ENCODE peak calls at places on chromosomes 11 and 22, in four cellular contexts. W, J, C and G are unnamed samples.

GRCh38 chr11:40274017-40274416 is 1185.4 kb downstream of the LRRC4C start:
- DNase-seq in C (no peak), W (no peak), J (no peak), G (no peak)

GRCh38 chr11:121656333-121657090 is 203.7 kb upstream of the SORL1-AS1 start:
- DNase-seq in J (no peak), W (no peak), C (peak; percentile 88), G (no peak)

GRCh38 chr22:41382098-41382578 is 396 bp downstream of the TEF start:
- DNase-seq in C (no peak), J (peak; percentile 51), W (peak; percentile 53), G (no peak)

GRCh38 chr11:64035581-64035980 is at the start of gene FLRT1:
- DNase-seq in W (no peak), C (no peak), J (no peak), G (no peak)

GRCh38 chr11:76744186-76745058 is 38.7 kb upstream of the TSKU start:
- DNase-seq in J (peak; percentile 28), W (no peak), C (no peak), G (no peak)

GRCh38 chr22:36673821-36674220 is 29.7 kb downstream of the CACNG2 start:
- DNase-seq in C (no peak), J (no peak), W (no peak), G (no peak)

GRCh38 chr11:17607083-17607429 is 60.0 kb downstream of the OTOG start:
- DNase-seq in C (no peak), J (no peak), W (no peak), G (no peak)

GRCh38 chr22:42836026-42836425 is 21.0 kb downstream of the ARFGAP3 start:
- DNase-seq in C (no peak), W (no peak), J (no peak), G (no peak)

GRCh38 chr22:32987081-32987631 is 71.0 kb downstream of the SYN3 start:
- DNase-seq in J (no peak), C (no peak), W (no peak), G (no peak)

GRCh38 chr11:48064306-48064705 is 83.9 kb downstream of the PTPRJ start:
- DNase-seq in C (no peak), J (no peak), W (no peak), G (no peak)

GRCh38 chr11:68128682-68129327 is 7.6 kb upstream of the CHKA start:
- DNase-seq in C (peak; percentile 76), J (peak; percentile 76), W (no peak), G (no peak)

GRCh38 chr22:17118342-17118741 is 2.8 kb downstream of the TMEM121B start:
- DNase-seq in J (no peak), C (no peak), W (no peak), G (no peak)

GRCh38 chr11:31254411-31254810 is 115.1 kb downstream of the DCDC1 start:
- DNase-seq in J (no peak), W (no peak), C (no peak), G (no peak)

GRCh38 chr11:116773203-116774112 is 671 bp upstream of the BUD13 start:
- DNase-seq in J (no peak), W (no peak), C (no peak), G (no peak)

GRCh38 chr11:116775975-116776374 is 3.2 kb upstream of the BUD13 start:
- DNase-seq in J (no peak), C (no peak), W (no peak), G (no peak)

GRCh38 chr11:116774661-116775060 is 1.9 kb upstream of the BUD13 start:
- DNase-seq in J (no peak), W (no peak), C (no peak), G (no peak)

GRCh38 chr11:116771935-116772334 is 852 bp downstream of the BUD13 start:
- DNase-seq in W (no peak), J (no peak), C (no peak), G (no peak)

DNA sequence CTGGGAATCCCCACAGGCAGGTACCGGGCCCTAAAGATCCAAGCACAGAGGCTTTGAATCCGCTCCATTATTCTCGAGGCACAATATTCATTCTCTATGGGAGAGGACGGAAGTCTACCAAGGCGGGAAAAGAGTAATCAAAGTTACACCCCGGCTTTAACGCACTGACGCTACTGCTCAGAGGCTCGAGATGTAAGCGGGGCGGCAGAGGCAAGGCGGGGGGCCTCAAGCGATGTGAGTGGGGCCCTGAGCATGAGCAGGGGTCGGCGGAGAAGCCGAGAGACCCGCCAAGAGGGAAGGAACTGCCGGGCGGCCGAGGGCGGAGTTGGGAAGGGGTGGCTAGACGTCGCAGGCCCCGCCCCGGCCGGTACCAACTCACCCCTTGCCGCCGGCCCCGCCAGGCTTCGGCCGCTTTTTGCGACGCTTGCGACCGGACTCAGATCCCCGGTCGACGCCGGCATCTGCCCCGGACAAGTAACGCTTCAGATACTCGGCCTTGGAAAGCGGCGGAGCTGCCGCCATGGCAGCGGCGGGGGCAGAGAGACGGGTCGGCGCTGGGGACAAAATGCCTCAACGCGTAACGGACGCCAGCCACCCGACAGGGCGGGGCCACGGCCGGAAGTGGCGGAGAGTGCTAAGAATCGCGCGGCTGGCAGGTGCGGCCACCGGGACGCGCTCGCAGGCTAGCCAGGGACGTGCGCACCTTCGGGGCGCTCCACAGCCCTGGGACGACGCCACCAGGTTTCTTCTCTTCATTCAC is at the start of gene BUD13:
- DNase-seq in W (peak; percentile 77), C (peak; percentile 78), J (peak; percentile 93), G (peak; percentile 60)
- TF ChIP-seq POLR2AphosphoS2 in W (no peak), C (no peak), J (no peak), G (no peak)

GRCh38 chr11:81705283-81705682 is 1028.4 kb downstream of the FAM181B start:
- DNase-seq in W (no peak), J (no peak), C (no peak), G (no peak)

DNA sequence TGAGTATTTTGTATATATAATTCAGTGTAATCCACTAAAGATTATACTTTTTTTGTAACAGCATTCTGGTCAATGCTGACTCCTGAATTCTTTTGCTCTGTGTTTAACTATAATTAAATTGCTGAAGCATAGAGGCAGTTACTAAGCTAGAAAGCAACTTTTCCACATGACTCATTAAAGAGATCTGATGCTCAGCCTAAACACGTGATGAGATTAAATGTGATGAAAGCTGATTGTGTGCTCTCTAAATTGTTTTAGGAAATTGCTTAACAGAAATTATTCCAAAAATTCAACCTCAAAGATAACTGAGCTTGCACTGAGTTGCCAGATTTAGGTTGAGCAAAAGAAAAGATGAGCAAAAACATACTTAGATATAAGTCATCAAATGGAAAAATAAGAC is 1033.6 kb downstream of the FAM181B start:
- DNase-seq in C (no peak), W (no peak), J (no peak), G (no peak)
- TF ChIP-seq POLR2AphosphoS2 in C (no peak), W (no peak), J (no peak), G (no peak)

GRCh38 chr11:57776577-57776976 is 15.0 kb downstream of the CTNND1 start:
- DNase-seq in J (no peak), W (no peak), C (no peak), G (no peak)

GRCh38 chr11:57779275-57779674 is 17.7 kb downstream of the CTNND1 start:
- DNase-seq in W (peak; percentile 41), C (peak; percentile 86), J (no peak), G (no peak)

GRCh38 chr11:57778318-57779037 is 16.9 kb downstream of the CTNND1 start:
- DNase-seq in J (peak; percentile 73), C (peak; percentile 99), W (peak; percentile 88), G (no peak)

GRCh38 chr11:57776101-57776511 is 14.5 kb downstream of the CTNND1 start:
- DNase-seq in J (no peak), W (no peak), C (no peak), G (no peak)

DNA sequence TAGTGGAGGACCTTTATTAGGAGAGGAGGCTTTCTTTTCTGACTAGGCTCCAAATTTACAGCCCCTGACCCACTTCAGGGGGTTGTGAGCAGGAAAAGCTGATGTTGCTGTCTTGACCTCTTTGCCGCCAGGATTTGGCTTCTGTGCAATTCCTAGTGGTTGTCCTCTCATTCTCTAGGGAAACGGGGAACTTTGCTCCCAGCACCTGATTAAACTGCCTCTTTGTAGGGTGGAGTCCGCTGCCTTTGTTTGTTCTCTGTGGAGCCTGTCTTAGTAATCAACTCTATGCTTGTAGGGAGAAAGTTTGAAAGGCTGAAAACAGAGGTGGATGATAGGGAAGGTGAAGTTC is 16.3 kb downstream of the CTNND1 start:
- DNase-seq in W (peak; percentile 41), C (peak; percentile 94), J (no peak), G (no peak)
- TF ChIP-seq POLR2AphosphoS2 in W (no peak), C (no peak), J (no peak), G (no peak)

GRCh38 chr11:60566773-60567172 is 51.6 kb downstream of the MS4A13 start:
- DNase-seq in W (no peak), J (no peak), C (no peak), G (no peak)
- TF ChIP-seq POLR2AphosphoS2 in W (no peak), J (no peak), C (no peak), G (no peak)

DNA sequence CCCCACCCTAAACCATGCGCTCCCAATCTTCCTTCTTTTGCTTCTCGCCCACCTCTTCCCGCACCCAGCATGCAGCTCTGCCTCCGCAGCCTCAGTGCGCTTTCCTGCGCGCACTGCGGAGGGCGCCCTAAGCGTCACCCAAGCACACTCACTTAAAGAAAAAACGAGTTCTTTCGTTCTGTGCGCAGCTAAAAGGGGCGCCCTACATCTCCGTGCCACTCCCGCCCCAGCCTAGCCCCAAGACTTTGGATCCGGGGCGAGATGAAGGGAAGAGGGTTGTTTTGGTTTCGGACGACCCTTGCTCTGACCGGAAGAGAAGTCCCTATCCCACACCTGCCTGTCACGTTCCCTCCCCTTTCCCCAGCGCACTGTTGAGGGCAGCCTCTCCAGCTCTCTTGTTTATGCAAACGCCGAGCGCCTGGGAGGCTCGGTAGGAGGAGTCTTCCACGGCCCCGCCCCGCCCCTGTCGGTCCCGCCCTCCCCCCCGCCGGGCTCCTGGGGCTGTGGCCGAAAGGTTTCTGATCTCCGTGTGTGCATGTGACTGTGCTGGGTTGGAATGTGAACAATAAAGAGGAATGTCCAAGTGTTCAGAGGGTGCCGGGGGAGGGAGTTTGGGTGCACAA is 5.3 kb downstream of the VSIG2 start:
- DNase-seq in W (peak; percentile 85), C (peak; percentile 89), J (peak; percentile 73), G (peak; percentile 53)
- TF ChIP-seq POLR2AphosphoS2 in W (no peak), C (no peak), J (no peak), G (no peak)

GRCh38 chr11:3890806-3891205 is 35.3 kb downstream of the STIM1 start:
- DNase-seq in C (no peak), W (no peak), J (no peak), G (no peak)

GRCh38 chr11:3892156-3892555 is 36.7 kb downstream of the STIM1 start:
- DNase-seq in W (no peak), J (peak; percentile 69), C (no peak), G (no peak)

GRCh38 chr11:3894128-3894731 is 38.8 kb downstream of the STIM1 start:
- DNase-seq in W (no peak), J (peak; percentile 56), C (no peak), G (peak; percentile 91)

GRCh38 chr11:3891751-3892150 is 36.3 kb downstream of the STIM1 start:
- DNase-seq in C (no peak), J (no peak), W (no peak), G (no peak)

GRCh38 chr11:3893311-3893710 is 37.8 kb downstream of the STIM1 start:
- DNase-seq in W (no peak), J (no peak), C (no peak), G (no peak)
- TF ChIP-seq POLR2AphosphoS2 in W (no peak), J (no peak), C (no peak), G (no peak)

GRCh38 chr11:8221025-8221723 is 42.5 kb downstream of the LMO1 start:
- DNase-seq in W (no peak), C (no peak), J (no peak), G (no peak)
- TF ChIP-seq POLR2AphosphoS2 in W (no peak), C (no peak), J (no peak), G (no peak)

GRCh38 chr11:2730323-2731284 is 30.8 kb upstream of the KCNQ1OT1 start:
- DNase-seq in J (no peak), W (no peak), C (peak; percentile 91), G (no peak)
- TF ChIP-seq POLR2AphosphoS2 in J (no peak), W (no peak), C (no peak), G (no peak)